ENCODE peak calls at places on chromosomes 5 and 9, in eight cellular contexts. One of them, this sample, is unnamed.

GRCh38 chr9:134916161-134916665 is 1.5 kb downstream of the FCN1 start:
- DNase-seq in neural crest cell: no peak
- DNase-seq in fibroblast of pulmonary artery: no peak
- DNase-seq in RWPE1: no peak
- DNase-seq in cardiac fibroblast: no peak
- DNase-seq in neural progenitor cell: no peak
- DNase-seq in fibroblast of mammary gland: no peak
- DNase-seq in lower lobe of right lung: peak
- DNase-seq in this sample: no peak

GRCh38 chr9:93246111-93246510 is 62.2 kb downstream of the WNK2 start:
- DNase-seq in neural crest cell: no peak
- DNase-seq in fibroblast of pulmonary artery: no peak
- DNase-seq in RWPE1: no peak
- DNase-seq in cardiac fibroblast: no peak
- DNase-seq in neural progenitor cell: no peak
- DNase-seq in fibroblast of mammary gland: no peak
- DNase-seq in lower lobe of right lung: no peak
- DNase-seq in this sample: no peak

GRCh38 chr9:85212887-85213286 is 528.9 kb downstream of the AGTPBP1 start:
- DNase-seq in neural crest cell: no peak
- DNase-seq in fibroblast of pulmonary artery: peak
- DNase-seq in RWPE1: peak
- DNase-seq in cardiac fibroblast: peak
- DNase-seq in neural progenitor cell: no peak
- DNase-seq in fibroblast of mammary gland: peak
- DNase-seq in lower lobe of right lung: no peak
- DNase-seq in this sample: no peak

GRCh38 chr9:116653580-116654355 is 33.3 kb upstream of the TRIM32 start:
- DNase-seq in neural crest cell: no peak
- DNase-seq in fibroblast of pulmonary artery: no peak
- DNase-seq in RWPE1: no peak
- DNase-seq in cardiac fibroblast: no peak
- DNase-seq in neural progenitor cell: peak
- DNase-seq in fibroblast of mammary gland: peak
- DNase-seq in lower lobe of right lung: no peak
- DNase-seq in this sample: no peak

GRCh38 chr5:89703799-89704198 is 705.8 kb downstream of the CETN3 start:
- DNase-seq in neural crest cell: no peak
- DNase-seq in fibroblast of pulmonary artery: peak
- DNase-seq in RWPE1: no peak
- DNase-seq in cardiac fibroblast: peak
- DNase-seq in neural progenitor cell: peak
- DNase-seq in fibroblast of mammary gland: no peak
- DNase-seq in lower lobe of right lung: no peak
- DNase-seq in this sample: peak

GRCh38 chr9:114417511-114417910 is 29.7 kb upstream of the AKNA start:
- DNase-seq in neural crest cell: no peak
- DNase-seq in fibroblast of pulmonary artery: peak
- DNase-seq in RWPE1: peak
- DNase-seq in cardiac fibroblast: peak
- DNase-seq in neural progenitor cell: no peak
- DNase-seq in fibroblast of mammary gland: peak
- DNase-seq in lower lobe of right lung: no peak
- DNase-seq in this sample: no peak

GRCh38 chr5:137470111-137470920 is 28.8 kb downstream of the SPOCK1 start:
- DNase-seq in neural crest cell: no peak
- DNase-seq in fibroblast of pulmonary artery: peak
- DNase-seq in RWPE1: peak
- DNase-seq in cardiac fibroblast: peak
- DNase-seq in neural progenitor cell: no peak
- DNase-seq in fibroblast of mammary gland: peak
- DNase-seq in lower lobe of right lung: no peak
- DNase-seq in this sample: no peak

GRCh38 chr5:146862641-146863040 is 15.9 kb downstream of the PPP2R2B start:
- DNase-seq in neural crest cell: no peak
- DNase-seq in fibroblast of pulmonary artery: no peak
- DNase-seq in RWPE1: no peak
- DNase-seq in cardiac fibroblast: no peak
- DNase-seq in neural progenitor cell: no peak
- DNase-seq in fibroblast of mammary gland: no peak
- DNase-seq in lower lobe of right lung: no peak
- DNase-seq in this sample: no peak

GRCh38 chr5:35771839-35772238 is 84.9 kb upstream of the IL7R start:
- DNase-seq in neural crest cell: no peak
- DNase-seq in fibroblast of pulmonary artery: no peak
- DNase-seq in RWPE1: no peak
- DNase-seq in cardiac fibroblast: no peak
- DNase-seq in neural progenitor cell: peak
- DNase-seq in fibroblast of mammary gland: no peak
- DNase-seq in lower lobe of right lung: no peak
- DNase-seq in this sample: no peak

GRCh38 chr5:179504191-179504590 is 46.2 kb upstream of the RUFY1 start:
- DNase-seq in neural crest cell: no peak
- DNase-seq in fibroblast of pulmonary artery: no peak
- DNase-seq in RWPE1: no peak
- DNase-seq in cardiac fibroblast: no peak
- DNase-seq in neural progenitor cell: no peak
- DNase-seq in fibroblast of mammary gland: no peak
- DNase-seq in lower lobe of right lung: no peak
- DNase-seq in this sample: no peak

GRCh38 chr5:15687401-15687800 is 187.4 kb downstream of the FBXL7 start:
- DNase-seq in neural crest cell: no peak
- DNase-seq in fibroblast of pulmonary artery: no peak
- DNase-seq in RWPE1: no peak
- DNase-seq in cardiac fibroblast: no peak
- DNase-seq in neural progenitor cell: no peak
- DNase-seq in fibroblast of mammary gland: no peak
- DNase-seq in lower lobe of right lung: no peak
- DNase-seq in this sample: no peak

GRCh38 chr9:35923927-35924763 is 14.9 kb downstream of the SPAAR start:
- DNase-seq in neural crest cell: no peak
- DNase-seq in fibroblast of pulmonary artery: peak
- DNase-seq in RWPE1: peak
- DNase-seq in cardiac fibroblast: peak
- DNase-seq in neural progenitor cell: no peak
- DNase-seq in fibroblast of mammary gland: peak
- DNase-seq in lower lobe of right lung: no peak
- DNase-seq in this sample: no peak

GRCh38 chr5:64344501-64344900 is 161.3 kb upstream of the RGS7BP start:
- DNase-seq in neural crest cell: no peak
- DNase-seq in fibroblast of pulmonary artery: no peak
- DNase-seq in RWPE1: no peak
- DNase-seq in cardiac fibroblast: no peak
- DNase-seq in neural progenitor cell: no peak
- DNase-seq in fibroblast of mammary gland: no peak
- DNase-seq in lower lobe of right lung: no peak
- DNase-seq in this sample: no peak

GRCh38 chr5:64341340-64341739 is 164.5 kb upstream of the RGS7BP start:
- DNase-seq in neural crest cell: no peak
- DNase-seq in fibroblast of pulmonary artery: no peak
- DNase-seq in RWPE1: no peak
- DNase-seq in cardiac fibroblast: no peak
- DNase-seq in neural progenitor cell: no peak
- DNase-seq in fibroblast of mammary gland: no peak
- DNase-seq in lower lobe of right lung: no peak
- DNase-seq in this sample: no peak

GRCh38 chr5:64347308-64347707 is 158.5 kb upstream of the RGS7BP start:
- DNase-seq in neural crest cell: no peak
- DNase-seq in fibroblast of pulmonary artery: peak
- DNase-seq in RWPE1: peak
- DNase-seq in cardiac fibroblast: peak
- DNase-seq in neural progenitor cell: peak
- DNase-seq in fibroblast of mammary gland: no peak
- DNase-seq in lower lobe of right lung: no peak
- DNase-seq in this sample: no peak
- TF ChIP-seq CTCF in neural crest cell: no peak
- TF ChIP-seq CTCF in fibroblast of pulmonary artery: no peak
- TF ChIP-seq CTCF in RWPE1: no peak
- TF ChIP-seq CTCF in cardiac fibroblast: no peak
- TF ChIP-seq CTCF in neural progenitor cell: peak
- TF ChIP-seq CTCF in fibroblast of mammary gland: no peak
- TF ChIP-seq CTCF in lower lobe of right lung: no peak
- TF ChIP-seq CTCF in this sample: no peak

GRCh38 chr9:19358691-19359090 is 21.3 kb downstream of the RPS6 start:
- DNase-seq in neural crest cell: no peak
- DNase-seq in fibroblast of pulmonary artery: no peak
- DNase-seq in RWPE1: no peak
- DNase-seq in cardiac fibroblast: no peak
- DNase-seq in neural progenitor cell: no peak
- DNase-seq in fibroblast of mammary gland: no peak
- DNase-seq in lower lobe of right lung: no peak
- DNase-seq in this sample: no peak
- TF ChIP-seq CTCF in neural crest cell: no peak
- TF ChIP-seq CTCF in fibroblast of pulmonary artery: no peak
- TF ChIP-seq CTCF in RWPE1: no peak
- TF ChIP-seq CTCF in cardiac fibroblast: no peak
- TF ChIP-seq CTCF in neural progenitor cell: no peak
- TF ChIP-seq CTCF in fibroblast of mammary gland: no peak
- TF ChIP-seq CTCF in lower lobe of right lung: no peak
- TF ChIP-seq CTCF in this sample: no peak

DNA sequence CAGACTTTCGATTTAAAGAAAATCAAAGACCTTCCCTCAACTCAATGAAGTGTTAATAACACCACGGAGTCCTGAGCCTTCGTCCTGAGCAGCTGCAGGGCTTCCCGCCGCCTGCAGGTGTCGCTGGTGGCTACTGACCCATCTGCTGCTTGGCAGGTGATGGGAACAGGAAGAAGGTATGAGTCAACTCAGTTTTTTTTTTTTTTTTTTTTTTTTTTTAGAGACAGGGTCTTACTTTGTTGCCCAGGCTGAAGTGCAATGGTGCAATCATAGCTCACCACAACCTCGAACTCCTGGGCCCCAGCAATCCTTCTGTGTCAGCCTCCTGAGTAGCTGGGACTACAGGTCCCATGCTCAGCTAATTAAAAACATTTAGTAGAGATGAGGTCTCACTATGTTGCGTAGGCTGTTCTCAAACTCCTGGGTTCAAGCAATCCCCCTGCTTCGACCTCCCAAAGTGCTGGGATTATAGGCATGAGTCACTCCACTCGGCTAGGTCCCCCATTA is 185.7 kb upstream of the IL12B start:
- DNase-seq in neural crest cell: peak
- DNase-seq in fibroblast of pulmonary artery: peak
- DNase-seq in RWPE1: peak
- DNase-seq in cardiac fibroblast: peak
- DNase-seq in neural progenitor cell: peak
- DNase-seq in fibroblast of mammary gland: peak
- DNase-seq in lower lobe of right lung: peak
- DNase-seq in this sample: peak
- TF ChIP-seq CTCF in neural crest cell: peak
- TF ChIP-seq CTCF in fibroblast of pulmonary artery: peak
- TF ChIP-seq CTCF in RWPE1: peak
- TF ChIP-seq CTCF in cardiac fibroblast: peak
- TF ChIP-seq CTCF in neural progenitor cell: peak
- TF ChIP-seq CTCF in fibroblast of mammary gland: peak
- TF ChIP-seq CTCF in lower lobe of right lung: peak
- TF ChIP-seq CTCF in this sample: peak

DNA sequence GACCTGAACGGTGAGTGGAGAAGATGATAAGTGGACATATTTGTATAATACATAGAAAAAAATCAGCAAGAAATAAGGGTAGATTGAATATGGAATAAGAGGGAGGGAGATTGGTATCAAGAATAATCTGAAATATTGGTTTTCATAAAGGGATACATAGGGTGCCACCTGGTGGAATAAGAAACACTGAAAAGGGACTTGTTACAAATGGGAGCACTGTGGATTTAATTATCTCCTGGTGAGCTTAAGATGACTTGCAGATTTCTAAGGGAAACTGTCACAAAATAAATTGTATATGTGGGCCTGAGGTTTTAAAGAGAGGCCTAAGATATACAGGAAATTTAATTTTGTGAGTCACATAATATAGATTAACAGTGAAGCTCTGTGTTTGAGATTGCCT is 1403.5 kb upstream of the CDH18 start:
- DNase-seq in neural crest cell: no peak
- DNase-seq in fibroblast of pulmonary artery: no peak
- DNase-seq in RWPE1: no peak
- DNase-seq in cardiac fibroblast: peak
- DNase-seq in neural progenitor cell: no peak
- DNase-seq in fibroblast of mammary gland: peak
- DNase-seq in lower lobe of right lung: no peak
- DNase-seq in this sample: no peak
- TF ChIP-seq CTCF in neural crest cell: peak
- TF ChIP-seq CTCF in fibroblast of pulmonary artery: no peak
- TF ChIP-seq CTCF in RWPE1: no peak
- TF ChIP-seq CTCF in cardiac fibroblast: no peak
- TF ChIP-seq CTCF in neural progenitor cell: peak
- TF ChIP-seq CTCF in fibroblast of mammary gland: no peak
- TF ChIP-seq CTCF in lower lobe of right lung: no peak
- TF ChIP-seq CTCF in this sample: no peak

DNA sequence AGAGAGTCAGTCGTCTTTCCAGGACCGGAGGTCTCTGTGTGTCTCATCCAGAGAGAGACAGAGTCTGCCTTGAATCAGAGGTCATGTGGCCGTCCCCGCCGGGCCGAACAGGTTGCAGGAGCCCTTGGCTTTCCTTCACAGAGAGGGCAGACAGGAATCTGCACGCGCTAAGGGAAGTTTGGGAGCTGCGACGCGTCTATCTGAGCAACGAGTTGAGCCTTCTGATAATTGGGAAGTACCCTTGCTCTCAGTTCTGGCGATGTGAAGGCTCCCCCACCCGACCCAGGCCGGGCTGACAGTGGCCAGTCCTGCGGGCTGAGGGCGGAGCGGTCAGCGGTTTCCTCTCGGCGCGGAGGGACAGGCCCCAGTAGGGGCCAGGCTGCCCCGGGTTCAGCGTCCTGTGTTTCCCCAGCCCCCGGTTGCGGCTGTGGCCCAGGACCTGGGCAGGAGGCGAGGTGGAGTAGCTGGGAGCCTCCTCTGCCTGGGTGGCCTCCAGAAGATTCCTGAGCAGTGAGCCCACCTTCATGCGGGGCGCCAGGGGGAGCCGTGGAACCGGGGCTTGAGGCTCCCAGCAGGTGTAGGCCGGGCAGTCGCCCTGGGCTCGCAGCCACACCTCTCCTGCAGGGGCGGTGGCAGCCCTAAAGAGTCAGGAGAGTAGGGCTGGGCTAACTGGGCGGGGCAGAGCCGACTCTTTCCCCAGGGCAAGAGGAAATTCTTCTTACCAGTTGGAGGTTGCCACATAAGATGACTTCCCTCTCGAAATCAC is 13.8 kb downstream of the NR2F1 start:
- DNase-seq in neural crest cell: no peak
- DNase-seq in fibroblast of pulmonary artery: no peak
- DNase-seq in RWPE1: peak
- DNase-seq in cardiac fibroblast: no peak
- DNase-seq in neural progenitor cell: peak
- DNase-seq in fibroblast of mammary gland: no peak
- DNase-seq in lower lobe of right lung: peak
- DNase-seq in this sample: peak
- TF ChIP-seq CTCF in neural crest cell: peak
- TF ChIP-seq CTCF in fibroblast of pulmonary artery: no peak
- TF ChIP-seq CTCF in RWPE1: no peak
- TF ChIP-seq CTCF in cardiac fibroblast: no peak
- TF ChIP-seq CTCF in neural progenitor cell: peak
- TF ChIP-seq CTCF in fibroblast of mammary gland: no peak
- TF ChIP-seq CTCF in lower lobe of right lung: no peak
- TF ChIP-seq CTCF in this sample: peak

GRCh38 chr5:149429839-149430721 is 51.0 kb upstream of the IL17B start:
- DNase-seq in neural crest cell: no peak
- DNase-seq in fibroblast of pulmonary artery: peak
- DNase-seq in RWPE1: no peak
- DNase-seq in cardiac fibroblast: peak
- DNase-seq in neural progenitor cell: no peak
- DNase-seq in fibroblast of mammary gland: no peak
- DNase-seq in lower lobe of right lung: peak
- DNase-seq in this sample: no peak
- TF ChIP-seq CTCF in neural crest cell: no peak
- TF ChIP-seq CTCF in fibroblast of pulmonary artery: peak
- TF ChIP-seq CTCF in RWPE1: no peak
- TF ChIP-seq CTCF in cardiac fibroblast: peak
- TF ChIP-seq CTCF in neural progenitor cell: peak
- TF ChIP-seq CTCF in fibroblast of mammary gland: peak
- TF ChIP-seq CTCF in lower lobe of right lung: peak
- TF ChIP-seq CTCF in this sample: no peak